ENCODE peak calls at places on chromosomes 2 and 18, in nine cellular contexts. V is adrenal gland, G is testis, Q is endothelial cell of umbilical vein, C is spleen, I is IMR-90, D is transverse colon, U is stomach, F is upper lobe of left lung. O is an unnamed sample.

GRCh38 chr2:135916232-135916631 is 40.0 kb upstream of the MCM6 start:
- DNase-seq in V (no peak), G (no peak), Q (peak; percentile 76), C (no peak), I (peak; percentile 40), D (no peak), U (no peak), F (no peak), O (no peak)

GRCh38 chr2:117958186-117958585 is 55.7 kb downstream of the CCDC93 start:
- DNase-seq in V (no peak), G (no peak), Q (peak; percentile 88), C (no peak), I (peak; percentile 69), D (no peak), U (no peak), F (no peak), O (no peak)

GRCh38 chr2:205361272-205361671 is 321.0 kb upstream of the NRP2 start:
- DNase-seq in V (no peak), G (no peak), Q (no peak), C (no peak), I (no peak), D (no peak), U (no peak), F (no peak), O (no peak)

GRCh38 chr2:55048514-55048924 is 1.7 kb downstream of the RTN4 start:
- DNase-seq in V (peak; percentile 41), G (peak; percentile 67), Q (peak; percentile 76), C (no peak), I (peak; percentile 45), D (peak; percentile 37), U (no peak), F (no peak), O (no peak)

GRCh38 chr18:73750052-73750451 is 397.6 kb downstream of the FBXO15 start:
- DNase-seq in V (no peak), G (no peak), Q (no peak), C (no peak), I (peak; percentile 30), D (no peak), U (no peak), F (no peak), O (no peak)

GRCh38 chr18:3525870-3526420 is 76.0 kb downstream of the TGIF1 start:
- DNase-seq in V (no peak), G (peak; percentile 13), Q (peak; percentile 7), C (peak; percentile 67), I (no peak), D (peak; percentile 18), U (no peak), F (no peak), O (no peak)

GRCh38 chr2:139721454-139721995 is 941.3 kb upstream of the NXPH2 start:
- DNase-seq in V (no peak), G (no peak), Q (no peak), C (no peak), I (no peak), D (no peak), U (no peak), F (no peak), O (no peak)

GRCh38 chr2:136135924-136136906 is 18.3 kb upstream of the CXCR4 start:
- DNase-seq in V (no peak), G (peak; percentile 43), Q (no peak), C (peak; percentile 93), I (no peak), D (peak; percentile 71), U (peak; percentile 58), F (no peak), O (no peak)

GRCh38 chr18:10908760-10909159 is 240.6 kb downstream of the PIEZO2 start:
- DNase-seq in V (no peak), G (no peak), Q (no peak), C (no peak), I (no peak), D (no peak), U (no peak), F (no peak), O (no peak)

GRCh38 chr2:119820275-119820674 is 60.6 kb downstream of the PTPN4 start:
- DNase-seq in V (peak; percentile 30), G (no peak), Q (peak; percentile 97), C (no peak), I (peak; percentile 82), D (no peak), U (no peak), F (no peak), O (no peak)

GRCh38 chr2:69828913-69829242 is 582 bp upstream of the GMCL1 start:
- DNase-seq in V (no peak), G (no peak), Q (no peak), C (no peak), I (no peak), D (no peak), U (no peak), F (no peak), O (no peak)

GRCh38 chr18:12422936-12423335 is 15.2 kb downstream of the PRELID3A start:
- DNase-seq in V (no peak), G (no peak), Q (no peak), C (no peak), I (no peak), D (no peak), U (no peak), F (no peak), O (no peak)

DNA sequence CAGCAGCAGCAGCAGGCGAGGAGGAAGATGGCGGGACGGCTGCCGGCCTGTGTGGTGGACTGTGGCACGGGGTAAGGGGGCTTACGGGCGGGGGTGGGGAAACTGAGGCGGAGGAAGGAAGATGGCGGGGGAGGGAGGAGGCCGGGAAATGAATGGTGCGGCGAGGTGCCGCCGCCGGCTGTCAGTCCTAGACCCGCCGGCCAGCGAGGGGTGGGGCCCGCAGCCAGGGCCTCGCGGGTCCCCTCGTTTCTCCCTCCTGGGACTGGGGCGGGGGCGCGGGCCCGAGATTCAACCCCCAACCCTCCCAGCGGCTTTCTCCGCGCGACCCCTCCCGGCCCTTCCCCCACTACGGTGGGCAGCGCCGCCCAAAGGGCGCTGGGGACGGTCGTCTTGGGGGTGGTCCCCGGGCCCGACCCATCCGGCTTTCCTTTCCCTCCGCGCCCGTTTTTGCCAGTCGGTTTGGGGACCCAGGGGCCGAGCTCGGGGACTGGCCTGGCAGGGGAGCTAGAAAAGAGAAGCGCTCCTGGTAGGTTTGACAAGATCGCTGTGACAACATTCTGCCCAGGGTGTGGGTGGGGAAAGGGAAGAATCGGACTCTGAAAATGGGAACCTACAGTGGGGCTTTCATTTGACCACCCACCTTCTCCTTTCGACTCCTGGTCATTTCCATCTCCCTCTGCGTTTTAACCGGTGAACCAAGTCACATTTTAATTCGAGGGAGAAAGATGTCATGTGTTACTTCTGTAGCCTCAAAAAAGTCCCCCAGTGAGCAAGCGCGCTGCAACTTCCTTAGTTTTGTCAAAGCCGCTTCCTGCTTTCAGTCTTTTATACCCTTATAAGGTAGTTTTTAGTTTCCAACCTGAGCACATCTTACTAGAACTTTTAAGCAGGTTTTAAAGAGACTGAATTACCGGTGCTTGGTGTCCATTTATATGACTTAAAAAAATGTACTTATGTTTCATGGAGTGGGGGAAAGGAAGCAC is 655 bp downstream of the ACTR3 start:
- DNase-seq in V (peak; percentile 56), G (peak; percentile 85), Q (peak; percentile 78), C (peak; percentile 93), I (peak; percentile 80), D (peak; percentile 77), U (peak; percentile 59), F (peak; percentile 90), O (peak; percentile 84)
- TF ChIP-seq POLR2A in V (no peak), G (no peak), Q (peak; percentile 34), C (peak; percentile 64), I (peak; percentile 69), D (peak; percentile 65), U (no peak), F (peak; percentile 76), O (no peak)

GRCh38 chr2:239955086-239955988 is 69.8 kb downstream of the NDUFA10 start:
- DNase-seq in V (no peak), G (no peak), Q (no peak), C (peak; percentile 31), I (no peak), D (no peak), U (no peak), F (no peak), O (no peak)

GRCh38 chr2:239954166-239955085 is 70.7 kb downstream of the NDUFA10 start:
- DNase-seq in V (no peak), G (no peak), Q (peak; percentile 10), C (peak; percentile 69), I (peak; percentile 24), D (no peak), U (no peak), F (no peak), O (no peak)

GRCh38 chr2:239956818-239957261 is 68.3 kb downstream of the NDUFA10 start:
- DNase-seq in V (no peak), G (no peak), Q (no peak), C (peak; percentile 55), I (no peak), D (no peak), U (no peak), F (no peak), O (no peak)

GRCh38 chr2:239957681-239958181 is 67.4 kb downstream of the NDUFA10 start:
- DNase-seq in V (no peak), G (no peak), Q (no peak), C (peak; percentile 33), I (no peak), D (no peak), U (no peak), F (no peak), O (no peak)

GRCh38 chr2:239955989-239956817 is 68.9 kb downstream of the NDUFA10 start:
- DNase-seq in V (no peak), G (no peak), Q (no peak), C (peak; percentile 68), I (no peak), D (no peak), U (no peak), F (no peak), O (no peak)
- H3K27ac ChIP-seq in V (no peak overlapping the region), G (no peak overlapping the region), Q (no peak overlapping the region), C (no peak overlapping the region), I (no peak overlapping the region), D (no peak overlapping the region), U (no peak overlapping the region), F (no peak overlapping the region), O (no peak overlapping the region)

DNA sequence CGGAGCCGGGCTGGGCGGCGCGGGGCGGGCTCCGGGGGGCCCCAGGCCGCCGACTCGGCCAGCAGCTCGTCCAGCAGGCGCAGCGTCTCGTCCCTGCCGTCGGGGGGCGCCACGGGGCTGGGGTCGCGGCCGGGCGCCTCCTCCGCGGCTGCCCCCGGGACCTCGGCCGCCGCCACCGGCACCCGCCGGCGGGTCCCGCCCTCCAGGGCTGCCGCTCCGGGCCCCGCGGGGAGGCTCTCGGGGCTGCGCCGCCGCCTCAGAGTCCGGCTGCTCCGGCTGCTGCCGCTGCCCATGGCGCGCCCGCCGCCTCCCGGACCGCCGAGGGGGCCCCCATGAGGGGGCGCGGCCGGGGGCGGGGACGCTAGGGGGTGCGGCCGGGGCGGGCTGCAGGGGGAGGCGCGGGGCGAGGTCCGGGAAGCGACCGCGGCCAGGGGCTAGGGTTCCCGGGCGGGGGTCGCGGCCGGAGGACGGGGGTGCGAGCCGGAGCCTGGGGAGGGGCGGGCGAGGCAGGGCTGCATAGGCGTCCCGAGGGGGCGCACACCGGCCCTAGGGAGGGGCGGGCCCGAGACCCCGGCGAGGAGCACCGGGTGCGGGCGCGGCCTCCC is at the start of gene CYS1:
- DNase-seq in V (no peak), G (no peak), Q (no peak), C (no peak), I (no peak), D (no peak), U (no peak), F (peak; percentile 88), O (no peak)
- TF ChIP-seq POLR2A in V (no peak), G (no peak), Q (no peak), C (no peak), I (no peak), D (no peak), U (no peak), F (no peak), O (no peak)

GRCh38 chr2:75071766-75072165 is 113.3 kb downstream of the POLE4 start:
- DNase-seq in V (no peak), G (no peak), Q (no peak), C (no peak), I (peak; percentile 4), D (no peak), U (no peak), F (no peak), O (no peak)
- H3K27ac ChIP-seq in V (no peak overlapping the region), G (no peak overlapping the region), Q (no peak overlapping the region), C (no peak overlapping the region), I (no peak overlapping the region), D (no peak overlapping the region), U (no peak overlapping the region), F (no peak overlapping the region), O (no peak overlapping the region)

O was measured in suprapubic skin.